ENCODE peak calls at places on chromosomes 6 and 20, in eight cellular contexts. F, E, H, I, S, N, B and P are unnamed samples.

GRCh38 chr6:142897659-142898058 is 47.3 kb downstream of the HIVEP2 start:
- DNase-seq in H (no peak), B (no peak), I (no peak), E (no peak), N (no peak), S (no peak), F (no peak), P (no peak)

GRCh38 chr20:38145094-38146075 is 19.7 kb downstream of the TGM2 start:
- DNase-seq in F (no peak), H (no peak), I (peak; percentile 71), N (no peak), E (no peak), S (no peak), B (peak; percentile 45), P (no peak)

GRCh38 chr20:25042531-25043498 is 15.1 kb downstream of the ACSS1 start:
- DNase-seq in S (peak; percentile 94), E (no peak), H (peak; percentile 76), F (peak; percentile 19), N (no peak), B (no peak), I (no peak), P (peak; percentile 61)

GRCh38 chr6:106069478-106069877 is 16.7 kb upstream of the PRDM1 start:
- DNase-seq in F (no peak), S (no peak), B (peak; percentile 12), E (peak; percentile 37), H (no peak), I (no peak), N (no peak), P (no peak)

GRCh38 chr6:123402052-123402451 is 234.7 kb downstream of the TRDN start:
- DNase-seq in S (no peak), N (no peak), H (no peak), I (no peak), E (no peak), F (no peak), B (no peak), P (no peak)

GRCh38 chr6:166026586-166027126 is 141.0 kb downstream of the TBXT start:
- DNase-seq in F (no peak), H (no peak), I (no peak), N (no peak), B (no peak), S (no peak), E (no peak), P (no peak)

GRCh38 chr6:131688286-131688685 is 12.9 kb downstream of the OR2A4 start:
- DNase-seq in I (no peak), N (no peak), E (no peak), B (no peak), F (no peak), S (no peak), H (peak; percentile 48), P (peak; percentile 23)

GRCh38 chr20:50478162-50479036 is 31.8 kb upstream of the PTPN1 start:
- DNase-seq in S (peak; percentile 14), I (peak; percentile 39), H (no peak), F (peak; percentile 57), N (no peak), B (peak; percentile 83), E (no peak), P (no peak)

GRCh38 chr6:28982476-28983266 is 22.4 kb downstream of the ZNF311 start:
- DNase-seq in E (no peak), S (no peak), N (no peak), F (no peak), I (no peak), H (no peak), B (peak; percentile 87), P (peak; percentile 11)

GRCh38 chr6:165664553-165665383 is 1.7 kb upstream of the PDE10A start:
- DNase-seq in F (no peak), I (no peak), B (no peak), H (no peak), S (no peak), N (no peak), E (no peak), P (no peak)

GRCh38 chr20:2326046-2326445 is 30.2 kb downstream of the TGM3 start:
- DNase-seq in F (no peak), E (no peak), S (no peak), B (no peak), I (no peak), N (no peak), H (no peak), P (no peak)

GRCh38 chr6:106976270-106976669 is 1.7 kb upstream of the CD24 start:
- DNase-seq in S (peak; percentile 8), B (no peak), F (no peak), N (no peak), H (no peak), I (no peak), E (no peak), P (no peak)

GRCh38 chr20:3654326-3655031 is 8.7 kb downstream of the GFRA4 start:
- DNase-seq in I (no peak), H (no peak), B (no peak), F (no peak), E (no peak), S (no peak), N (no peak), P (no peak)

GRCh38 chr20:2470051-2470431 is 548 bp downstream of the SNRPB start:
- DNase-seq in H (no peak), B (peak; percentile 65), I (no peak), S (peak; percentile 14), E (no peak), N (no peak), F (peak; percentile 42), P (peak; percentile 12)

GRCh38 chr6:17394192-17394611 is 807 bp downstream of the CAP2 start:
- DNase-seq in N (no peak), S (no peak), H (no peak), I (peak; percentile 50), B (peak; percentile 71), E (no peak), F (no peak), P (no peak)

GRCh38 chr6:131825946-131826345 is 18.1 kb downstream of the ENPP1 start:
- DNase-seq in F (no peak), H (no peak), B (peak; percentile 88), I (no peak), E (no peak), N (no peak), S (no peak), P (no peak)

GRCh38 chr6:23412770-23413169 is 713.2 kb upstream of the NRSN1 start:
- DNase-seq in S (no peak), H (no peak), B (no peak), E (no peak), N (no peak), I (no peak), F (no peak), P (no peak)

GRCh38 chr20:556984-557383 is 13.4 kb upstream of the CSNK2A1 start:
- DNase-seq in H (no peak), S (no peak), B (no peak), N (no peak), E (no peak), I (no peak), F (no peak), P (no peak)

GRCh38 chr6:107646176-107646575 is 156.3 kb downstream of the SOBP start:
- DNase-seq in N (no peak), S (no peak), F (no peak), E (peak; percentile 60), I (no peak), H (no peak), B (no peak), P (no peak)

GRCh38 chr6:41370488-41371111 is 35.2 kb downstream of the NCR2 start:
- DNase-seq in F (no peak), E (no peak), N (no peak), H (no peak), B (no peak), S (no peak), I (no peak), P (no peak)

GRCh38 chr6:89272611-89273010 is 42.5 kb downstream of the GABRR2 start:
- DNase-seq in S (no peak), E (no peak), H (no peak), N (no peak), F (no peak), B (no peak), I (no peak), P (no peak)

GRCh38 chr6:111291860-111292259 is 191.2 kb downstream of the REV3L start:
- DNase-seq in E (no peak), B (no peak), S (no peak), N (no peak), H (no peak), I (no peak), F (no peak), P (no peak)

GRCh38 chr6:129312865-129313264 is 397.1 kb downstream of the ARHGAP18 start:
- DNase-seq in H (no peak), S (no peak), N (no peak), I (no peak), B (no peak), E (no peak), F (no peak), P (no peak)

GRCh38 chr20:62303327-62304226 is 780 bp downstream of the ADRM1 start:
- DNase-seq in F (no peak), I (no peak), E (no peak), B (peak; percentile 89), H (peak; percentile 41), S (no peak), N (no peak), P (no peak)

GRCh38 chr20:12252793-12253192 is 335.1 kb downstream of the BTBD3 start:
- DNase-seq in I (no peak), S (no peak), E (no peak), H (no peak), F (no peak), N (no peak), B (no peak), P (no peak)

GRCh38 chr20:37288091-37288490 is 1.4 kb upstream of the MANBAL start:
- DNase-seq in F (no peak), I (no peak), S (peak; percentile 44), E (no peak), N (no peak), B (no peak), H (no peak), P (no peak)

GRCh38 chr6:74971631-74972030 is 234.2 kb downstream of the COL12A1 start:
- DNase-seq in S (no peak), E (no peak), I (no peak), F (no peak), B (no peak), H (no peak), N (no peak), P (no peak)

GRCh38 chr20:18694071-18694470 is 106.2 kb downstream of the DTD1 start:
- DNase-seq in B (no peak), F (no peak), N (no peak), E (no peak), H (no peak), S (no peak), I (no peak), P (no peak)

GRCh38 chr6:131182991-131183425 is 47.7 kb downstream of the AKAP7 start:
- DNase-seq in I (no peak), B (peak; percentile 35), N (no peak), H (peak; percentile 25), E (no peak), F (no peak), S (no peak), P (no peak)

GRCh38 chr6:142960098-142960497 is 15.1 kb upstream of the HIVEP2 start:
- DNase-seq in B (no peak), F (no peak), N (no peak), E (no peak), S (no peak), H (no peak), I (no peak), P (no peak)

GRCh38 chr6:149680490-149680889 is 32.0 kb upstream of the KATNA1 start:
- DNase-seq in N (no peak), B (no peak), I (no peak), F (no peak), H (no peak), S (no peak), E (no peak), P (no peak)

GRCh38 chr6:12555267-12555666 is 161.3 kb upstream of the PHACTR1 start:
- DNase-seq in F (no peak), N (no peak), I (no peak), E (no peak), B (no peak), S (no peak), H (no peak), P (no peak)

GRCh38 chr20:32481311-32482103 is 103.6 kb downstream of the NOL4L start:
- DNase-seq in I (peak; percentile 31), E (no peak), F (no peak), B (no peak), H (no peak), S (peak; percentile 15), N (no peak), P (no peak)

GRCh38 chr6:95364016-95364604 is 213.2 kb upstream of the MANEA start:
- DNase-seq in E (no peak), B (peak; percentile 20), I (no peak), H (peak; percentile 1), S (no peak), F (no peak), N (no peak), P (no peak)